ENCODE peak calls at places on chromosome 22, in five cellular contexts. U, P, I, M and O are unnamed samples.

GRCh38 chr22:38317237-38317994 is at the start of gene CSNK1E:
- DNase-seq in P (no peak), U (no peak), M (peak; percentile 86), I (peak; percentile 83), O (peak; percentile 62)

GRCh38 chr22:28983788-28984441 is 77.7 kb downstream of the C22orf31 start:
- DNase-seq in P (peak; percentile 13), M (no peak), U (peak; percentile 31), I (no peak), O (no peak)

GRCh38 chr22:39306456-39307361 is 12.7 kb downstream of the RPL3 start:
- DNase-seq in I (peak; percentile 57), M (no peak), P (no peak), U (no peak), O (no peak)

GRCh38 chr22:48532986-48533385 is 1294.7 kb downstream of the BRD1 start:
- DNase-seq in P (no peak), M (no peak), I (no peak), U (no peak), O (no peak)

GRCh38 chr22:40039482-40039881 is 44.7 kb downstream of the FAM83F start:
- DNase-seq in P (no peak), M (no peak), I (no peak), U (no peak), O (no peak)

GRCh38 chr22:39522567-39523300 is 2.4 kb downstream of the ATF4 start:
- DNase-seq in P (peak; percentile 85), U (peak; percentile 75), I (no peak), M (peak; percentile 54), O (no peak)

GRCh38 chr22:32613773-32614172 is 139.2 kb downstream of the FBXO7 start:
- DNase-seq in M (no peak), U (no peak), P (no peak), I (no peak), O (no peak)

GRCh38 chr22:40525250-40525884 is 111.2 kb downstream of the MRTFA start:
- DNase-seq in U (peak; percentile 67), I (peak; percentile 51), P (no peak), M (no peak), O (peak; percentile 51)

GRCh38 chr22:40954095-40954494 is 2.9 kb downstream of the RBX1 start:
- DNase-seq in M (no peak), U (no peak), P (no peak), I (no peak), O (no peak)

GRCh38 chr22:44869196-44869595 is 116.8 kb downstream of the ARHGAP8 start:
- DNase-seq in U (no peak), P (no peak), I (no peak), M (no peak), O (no peak)

GRCh38 chr22:47290706-47291430 is 528.4 kb downstream of the TBC1D22A start:
- DNase-seq in I (no peak), P (no peak), M (no peak), U (no peak), O (peak; percentile 32)

GRCh38 chr22:28883917-28884753 is 763 bp downstream of the ZNRF3 start:
- DNase-seq in M (peak; percentile 33), I (peak; percentile 63), U (no peak), P (no peak), O (no peak)

GRCh38 chr22:50504245-50505211 is 3.0 kb downstream of the LMF2 start:
- DNase-seq in I (no peak), M (no peak), P (no peak), U (no peak), O (peak; percentile 47)

GRCh38 chr22:42769574-42770447 is 49.1 kb upstream of the A4GALT start:
- DNase-seq in P (no peak), M (peak; percentile 82), U (peak; percentile 87), I (peak; percentile 46), O (no peak)

GRCh38 chr22:40441761-40442364 is 71.5 kb downstream of the SGSM3 start:
- DNase-seq in U (no peak), I (no peak), P (no peak), M (no peak), O (no peak)

GRCh38 chr22:28594784-28595324 is 84.8 kb downstream of the TTC28 start:
- DNase-seq in U (peak; percentile 81), P (no peak), M (no peak), I (no peak), O (no peak)

GRCh38 chr22:44597616-44598015 is 99.6 kb upstream of the RTL6 start:
- DNase-seq in M (no peak), P (no peak), U (peak; percentile 5), I (peak; percentile 61), O (no peak)

GRCh38 chr22:22178566-22178965 is 66.0 kb upstream of the VPREB1 start:
- DNase-seq in U (no peak), P (no peak), I (no peak), M (no peak), O (no peak)

GRCh38 chr22:44337658-44338004 is 24.9 kb upstream of the SHISAL1 start:
- DNase-seq in P (no peak), U (peak; percentile 66), I (no peak), M (peak; percentile 74), O (no peak)

GRCh38 chr22:30004689-30005088 is 75.6 kb upstream of the HORMAD2 start:
- DNase-seq in M (no peak), I (no peak), U (no peak), P (peak; percentile 58), O (no peak)

GRCh38 chr22:22372063-22372462 is 127.5 kb downstream of the VPREB1 start:
- DNase-seq in U (no peak), M (no peak), P (no peak), I (no peak), O (no peak)

GRCh38 chr22:48476599-48476998 is 1351.1 kb downstream of the BRD1 start:
- DNase-seq in M (no peak), U (no peak), I (no peak), P (no peak), O (no peak)

GRCh38 chr22:44584256-44584902 is 86.3 kb upstream of the RTL6 start:
- DNase-seq in I (no peak), U (no peak), P (no peak), M (peak; percentile 30), O (peak; percentile 28)

GRCh38 chr22:32240461-32240860 is 14.7 kb downstream of the SLC5A4 start:
- DNase-seq in U (no peak), I (no peak), M (no peak), P (no peak), O (no peak)

GRCh38 chr22:44884968-44885805 is 124.6 kb downstream of the PHF21B start:
- DNase-seq in P (peak; percentile 46), U (no peak), I (no peak), M (no peak), O (no peak)

GRCh38 chr22:44410396-44411056 is 87.5 kb downstream of the RTL6 start:
- DNase-seq in U (no peak), P (no peak), I (no peak), M (peak; percentile 75), O (no peak)

GRCh38 chr22:35841907-35842518 is 124.3 kb downstream of the APOL5 start:
- DNase-seq in U (no peak), P (no peak), I (no peak), M (no peak), O (no peak)

GRCh38 chr22:36201630-36202312 is at the start of gene APOL4:
- DNase-seq in M (peak; percentile 92), I (no peak), P (no peak), U (peak; percentile 59), O (no peak)

GRCh38 chr22:38313384-38313955 is 3.8 kb downstream of the CSNK1E start:
- DNase-seq in I (no peak), U (peak; percentile 97), M (peak; percentile 85), P (no peak), O (no peak)

GRCh38 chr22:50141891-50142363 is 28.6 kb upstream of the PANX2 start:
- DNase-seq in P (peak; percentile 76), M (no peak), I (peak; percentile 53), U (no peak), O (no peak)

GRCh38 chr22:44807915-44808690 is 55.7 kb downstream of the ARHGAP8 start:
- DNase-seq in U (no peak), P (no peak), M (no peak), I (peak; percentile 61), O (peak; percentile 26)

GRCh38 chr22:49108636-49109315 is 718.9 kb downstream of the BRD1 start:
- DNase-seq in M (no peak), I (no peak), P (no peak), U (no peak), O (no peak)

GRCh38 chr22:47570851-47571250 is 808.4 kb downstream of the TBC1D22A start:
- DNase-seq in P (no peak), I (no peak), U (no peak), M (no peak), O (no peak)

GRCh38 chr22:22380098-22381030 is 128.2 kb downstream of the ZNF280B start:
- DNase-seq in P (no peak), U (no peak), I (peak; percentile 61), M (no peak), O (no peak)

GRCh38 chr22:43993072-43993760 is 30.9 kb upstream of the PARVB start:
- DNase-seq in P (no peak), I (peak; percentile 76), M (peak; percentile 44), U (peak; percentile 64), O (peak; percentile 57)

GRCh38 chr22:32920734-32921133 is 119.2 kb downstream of the TIMP3 start:
- DNase-seq in P (no peak), U (no peak), I (no peak), M (no peak), O (no peak)

DNA sequence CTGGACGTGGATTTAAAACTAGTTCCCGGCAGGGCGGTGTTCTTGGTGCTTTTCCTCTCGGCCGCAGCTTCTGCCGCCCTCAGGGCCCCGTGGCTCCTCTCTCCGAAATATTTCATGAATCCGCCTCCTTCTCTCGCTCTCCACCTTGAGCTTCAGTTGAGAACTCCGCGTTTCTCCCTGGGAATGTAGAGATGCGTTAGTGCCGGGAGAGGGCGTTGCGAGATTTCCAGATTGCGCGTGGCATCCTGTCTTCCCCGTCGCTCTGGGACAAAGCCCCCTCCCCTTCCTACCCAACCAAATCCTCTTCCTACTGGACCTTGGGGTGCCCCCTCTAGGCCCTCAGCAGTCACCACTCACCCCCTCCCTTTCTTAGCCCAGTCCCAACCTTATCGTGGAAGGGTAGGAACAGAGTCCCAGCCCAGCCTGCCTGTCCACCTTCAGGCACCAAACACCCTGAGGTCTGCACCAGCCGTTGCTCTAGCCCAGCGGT is 15.5 kb upstream of the RAC2 start:
- DNase-seq in P (peak; percentile 13), M (no peak), I (peak; percentile 51), U (peak; percentile 45), O (no peak)
- TF ChIP-seq CTCF in P (peak; percentile 63), M (peak; percentile 18), I (peak; percentile 48), U (peak; percentile 71), O (peak; percentile 76)

GRCh38 chr22:31106001-31106571 is 1.3 kb downstream of the SELENOM start:
- DNase-seq in M (peak; percentile 30), I (no peak), P (no peak), U (peak; percentile 38), O (peak; percentile 39)
- TF ChIP-seq CTCF in M (no peak), I (no peak), P (no peak), U (peak; percentile 14), O (no peak)

GRCh38 chr22:23716811-23717801 is 26.3 kb downstream of the RGL4 start:
- DNase-seq in P (peak; percentile 42), M (peak; percentile 87), I (peak; percentile 89), U (peak; percentile 86), O (peak; percentile 76)
- TF ChIP-seq CTCF in P (no peak), M (no peak), I (no peak), U (no peak), O (no peak)

DNA sequence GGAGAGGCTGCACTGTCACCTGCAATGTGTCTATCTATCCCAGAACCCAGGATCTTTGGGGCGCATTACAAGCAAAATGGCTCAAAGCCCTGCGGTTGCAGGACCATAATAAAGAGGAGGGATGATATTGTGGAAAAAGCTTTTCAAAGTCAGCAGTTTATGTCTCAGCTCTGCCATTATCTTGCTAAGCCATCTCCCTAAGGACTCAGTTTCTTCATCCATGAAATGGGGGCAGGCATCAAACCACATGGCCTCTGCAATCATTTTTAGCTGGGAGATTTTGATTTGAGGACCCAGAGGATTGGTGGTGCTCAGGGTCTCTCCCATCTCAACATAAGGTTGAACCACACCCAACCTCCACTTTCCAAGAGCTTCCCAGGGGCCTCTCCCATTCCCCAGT is 513.8 kb downstream of the MIAT start:
- DNase-seq in M (no peak), I (no peak), U (no peak), P (no peak), O (no peak)
- TF ChIP-seq CTCF in M (no peak), I (no peak), U (no peak), P (no peak), O (no peak)